ENCODE peak calls at places on chromosomes 3 and 15, in seven cellular contexts. One of them, this sample, is unnamed.

GRCh38 chr3:16801698-16802097 is 83.1 kb upstream of the PLCL2 start:
- DNase-seq in HCT116: no peak
- DNase-seq in GM12878: no peak
- DNase-seq in SK-N-SH: peak; percentile 13
- DNase-seq in HepG2: no peak
- DNase-seq in K562: no peak
- DNase-seq in H1: no peak
- DNase-seq in this sample: no peak

GRCh38 chr3:24829632-24830229 is 335.1 kb upstream of the THRB start:
- DNase-seq in HCT116: no peak
- DNase-seq in GM12878: no peak
- DNase-seq in SK-N-SH: peak; percentile 67
- DNase-seq in HepG2: no peak
- DNase-seq in K562: no peak
- DNase-seq in H1: no peak
- DNase-seq in this sample: peak; percentile 57

GRCh38 chr15:59543721-59544547 is 67.6 kb upstream of the GCNT3 start:
- DNase-seq in HCT116: no peak
- DNase-seq in GM12878: peak; percentile 78
- DNase-seq in SK-N-SH: no peak
- DNase-seq in HepG2: no peak
- DNase-seq in K562: peak; percentile 8
- DNase-seq in H1: no peak
- DNase-seq in this sample: no peak

GRCh38 chr15:62758126-62758951 is 284.2 kb upstream of the TPM1 start:
- DNase-seq in HCT116: no peak
- DNase-seq in GM12878: no peak
- DNase-seq in SK-N-SH: peak; percentile 38
- DNase-seq in HepG2: peak; percentile 56
- DNase-seq in K562: no peak
- DNase-seq in H1: no peak
- DNase-seq in this sample: no peak

GRCh38 chr3:114217266-114217665 is 20.1 kb downstream of the ZNF80 start:
- DNase-seq in HCT116: no peak
- DNase-seq in GM12878: no peak
- DNase-seq in SK-N-SH: no peak
- DNase-seq in HepG2: no peak
- DNase-seq in K562: no peak
- DNase-seq in H1: no peak
- DNase-seq in this sample: no peak

GRCh38 chr15:59298255-59298856 is 74.3 kb downstream of the MYO1E start:
- DNase-seq in HCT116: peak; percentile 78
- DNase-seq in GM12878: peak; percentile 99
- DNase-seq in SK-N-SH: no peak
- DNase-seq in HepG2: no peak
- DNase-seq in K562: no peak
- DNase-seq in H1: no peak
- DNase-seq in this sample: no peak

GRCh38 chr3:35772364-35773009 is 133.2 kb downstream of the ARPP21 start:
- DNase-seq in HCT116: no peak
- DNase-seq in GM12878: no peak
- DNase-seq in SK-N-SH: peak; percentile 12
- DNase-seq in HepG2: no peak
- DNase-seq in K562: no peak
- DNase-seq in H1: no peak
- DNase-seq in this sample: no peak

GRCh38 chr3:188006726-188007393 is 147.1 kb upstream of the LPP start:
- DNase-seq in HCT116: no peak
- DNase-seq in GM12878: no peak
- DNase-seq in SK-N-SH: no peak
- DNase-seq in HepG2: no peak
- DNase-seq in K562: no peak
- DNase-seq in H1: no peak
- DNase-seq in this sample: no peak

GRCh38 chr3:72725229-72725628 is 123.0 kb downstream of the SHQ1 start:
- DNase-seq in HCT116: no peak
- DNase-seq in GM12878: no peak
- DNase-seq in SK-N-SH: no peak
- DNase-seq in HepG2: no peak
- DNase-seq in K562: no peak
- DNase-seq in H1: no peak
- DNase-seq in this sample: no peak

GRCh38 chr3:31166249-31166885 is 271.9 kb upstream of the GADL1 start:
- DNase-seq in HCT116: no peak
- DNase-seq in GM12878: no peak
- DNase-seq in SK-N-SH: no peak
- DNase-seq in HepG2: no peak
- DNase-seq in K562: no peak
- DNase-seq in H1: no peak
- DNase-seq in this sample: peak; percentile 28

GRCh38 chr3:151203053-151203420 is at the start of gene GPR171:
- DNase-seq in HCT116: no peak
- DNase-seq in GM12878: peak; percentile 33
- DNase-seq in SK-N-SH: no peak
- DNase-seq in HepG2: no peak
- DNase-seq in K562: no peak
- DNase-seq in H1: no peak
- DNase-seq in this sample: no peak

GRCh38 chr15:91664224-91664836 is 189.2 kb upstream of the SLCO3A1 start:
- DNase-seq in HCT116: no peak
- DNase-seq in GM12878: no peak
- DNase-seq in SK-N-SH: no peak
- DNase-seq in HepG2: no peak
- DNase-seq in K562: no peak
- DNase-seq in H1: no peak
- DNase-seq in this sample: no peak

GRCh38 chr15:91655891-91656290 is 197.6 kb upstream of the SLCO3A1 start:
- DNase-seq in HCT116: no peak
- DNase-seq in GM12878: no peak
- DNase-seq in SK-N-SH: no peak
- DNase-seq in HepG2: no peak
- DNase-seq in K562: no peak
- DNase-seq in H1: no peak
- DNase-seq in this sample: no peak

GRCh38 chr15:91660174-91660649 is 193.3 kb upstream of the SLCO3A1 start:
- DNase-seq in HCT116: no peak
- DNase-seq in GM12878: no peak
- DNase-seq in SK-N-SH: peak; percentile 11
- DNase-seq in HepG2: no peak
- DNase-seq in K562: no peak
- DNase-seq in H1: no peak
- DNase-seq in this sample: no peak
- TF ChIP-seq JUND in HCT116: no peak
- TF ChIP-seq JUND in GM12878: no peak
- TF ChIP-seq JUND in SK-N-SH: no peak
- TF ChIP-seq JUND in HepG2: no peak
- TF ChIP-seq JUND in K562: no peak
- TF ChIP-seq JUND in H1: no peak
- TF ChIP-seq JUND in this sample: no peak

GRCh38 chr15:76107169-76107568 is 47.4 kb downstream of the TMEM266 start:
- DNase-seq in HCT116: no peak
- DNase-seq in GM12878: no peak
- DNase-seq in SK-N-SH: no peak
- DNase-seq in HepG2: no peak
- DNase-seq in K562: no peak
- DNase-seq in H1: no peak
- DNase-seq in this sample: no peak
- TF ChIP-seq JUND in HCT116: no peak
- TF ChIP-seq JUND in GM12878: no peak
- TF ChIP-seq JUND in SK-N-SH: no peak
- TF ChIP-seq JUND in HepG2: no peak
- TF ChIP-seq JUND in K562: no peak
- TF ChIP-seq JUND in H1: no peak
- TF ChIP-seq JUND in this sample: no peak

DNA sequence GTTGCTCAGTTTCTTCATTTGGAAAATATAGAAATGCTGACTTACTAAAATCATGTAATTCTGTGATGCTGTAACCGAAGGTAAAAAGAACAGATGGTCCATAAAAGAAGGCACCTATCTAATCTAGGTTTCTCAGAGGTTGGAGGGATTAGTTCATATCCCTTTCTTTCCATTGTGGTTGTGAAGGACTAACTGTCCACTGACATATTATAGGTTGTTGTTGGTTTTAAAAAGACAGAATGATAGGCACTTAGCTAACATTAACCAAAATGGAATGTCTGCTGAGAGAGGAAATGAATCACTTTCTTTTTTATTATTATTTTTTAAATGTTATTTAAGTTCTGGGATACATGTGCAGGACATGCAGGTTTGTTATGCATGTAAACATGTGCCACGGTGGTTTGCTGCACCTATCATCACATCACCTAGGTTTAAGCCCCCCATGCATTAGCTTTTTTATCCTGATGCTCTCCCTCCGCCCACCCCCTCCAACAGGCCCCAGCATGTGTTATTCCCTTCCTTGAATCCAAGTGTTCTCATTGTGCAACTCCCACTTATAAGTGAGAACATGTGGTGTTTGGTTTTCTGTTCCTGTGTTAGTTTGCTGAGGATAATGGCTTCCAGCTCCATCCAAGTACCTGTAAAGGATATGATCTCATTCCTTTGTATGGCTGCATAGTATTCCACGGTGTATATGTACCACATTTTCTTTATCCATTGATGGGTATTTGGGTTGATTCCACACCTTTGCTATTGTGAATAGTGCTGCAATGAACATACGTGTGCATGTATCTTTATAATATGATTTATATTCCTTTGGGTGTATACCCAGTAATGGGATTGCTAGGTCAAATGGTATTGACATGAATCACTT is 45.8 kb downstream of the ALDH1A2 start:
- DNase-seq in HCT116: no peak
- DNase-seq in GM12878: no peak
- DNase-seq in SK-N-SH: no peak
- DNase-seq in HepG2: no peak
- DNase-seq in K562: no peak
- DNase-seq in H1: no peak
- DNase-seq in this sample: no peak
- TF ChIP-seq JUND in HCT116: no peak
- TF ChIP-seq JUND in GM12878: no peak
- TF ChIP-seq JUND in SK-N-SH: no peak
- TF ChIP-seq JUND in HepG2: no peak
- TF ChIP-seq JUND in K562: no peak
- TF ChIP-seq JUND in H1: no peak
- TF ChIP-seq JUND in this sample: no peak

GRCh38 chr3:123084192-123084591 is 17.4 kb downstream of the PDIA5 start:
- DNase-seq in HCT116: no peak
- DNase-seq in GM12878: no peak
- DNase-seq in SK-N-SH: no peak
- DNase-seq in HepG2: peak; percentile 9
- DNase-seq in K562: peak; percentile 27
- DNase-seq in H1: no peak
- DNase-seq in this sample: no peak
- TF ChIP-seq JUND in HCT116: no peak
- TF ChIP-seq JUND in GM12878: no peak
- TF ChIP-seq JUND in SK-N-SH: no peak
- TF ChIP-seq JUND in HepG2: no peak
- TF ChIP-seq JUND in K562: no peak
- TF ChIP-seq JUND in H1: no peak
- TF ChIP-seq JUND in this sample: no peak

DNA sequence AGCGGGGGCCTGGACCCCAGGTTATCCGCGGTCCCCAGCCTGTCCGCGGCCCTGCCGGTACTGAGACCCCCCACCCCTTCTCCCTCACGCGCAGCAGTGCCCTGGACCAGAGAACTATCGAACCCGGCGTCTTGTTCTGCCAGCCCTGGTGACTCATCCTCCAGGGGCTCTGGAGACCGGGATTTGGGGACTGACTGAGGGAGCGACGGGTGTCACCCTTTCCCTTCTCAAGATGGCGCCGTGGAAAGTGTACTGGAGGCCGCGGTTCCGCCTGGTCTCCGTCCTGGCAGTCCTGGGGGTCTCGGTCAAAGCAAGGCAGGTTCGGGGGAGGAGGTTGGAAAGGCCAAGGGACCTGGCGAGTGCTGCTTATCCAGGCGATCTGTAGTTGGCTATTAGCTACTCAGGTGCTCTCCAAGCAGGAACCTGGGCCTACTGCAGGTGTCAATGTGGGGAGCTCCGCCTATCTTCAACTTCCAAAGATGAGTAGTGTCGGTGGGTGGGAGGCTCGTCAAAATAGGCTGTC is 713 bp downstream of the RAB5A start:
- DNase-seq in HCT116: peak; percentile 18
- DNase-seq in GM12878: no peak
- DNase-seq in SK-N-SH: peak; percentile 65
- DNase-seq in HepG2: peak; percentile 42
- DNase-seq in K562: peak; percentile 66
- DNase-seq in H1: peak; percentile 15
- DNase-seq in this sample: no peak
- TF ChIP-seq JUND in HCT116: no peak
- TF ChIP-seq JUND in GM12878: no peak
- TF ChIP-seq JUND in SK-N-SH: no peak
- TF ChIP-seq JUND in HepG2: peak; percentile 37
- TF ChIP-seq JUND in K562: peak; percentile 84
- TF ChIP-seq JUND in H1: peak; percentile 62
- TF ChIP-seq JUND in this sample: no peak

GRCh38 chr3:50246517-50246954 is 10.5 kb downstream of the GNAI2 start:
- DNase-seq in HCT116: peak; percentile 81
- DNase-seq in GM12878: no peak
- DNase-seq in SK-N-SH: peak; percentile 50
- DNase-seq in HepG2: no peak
- DNase-seq in K562: peak; percentile 67
- DNase-seq in H1: no peak
- DNase-seq in this sample: no peak

GRCh38 chr3:50243552-50243895 is 7.5 kb downstream of the GNAI2 start:
- DNase-seq in HCT116: no peak
- DNase-seq in GM12878: no peak
- DNase-seq in SK-N-SH: no peak
- DNase-seq in HepG2: no peak
- DNase-seq in K562: no peak
- DNase-seq in H1: no peak
- DNase-seq in this sample: no peak

GRCh38 chr3:50245831-50246516 is 10.0 kb downstream of the GNAI2 start:
- DNase-seq in HCT116: no peak
- DNase-seq in GM12878: no peak
- DNase-seq in SK-N-SH: peak; percentile 95
- DNase-seq in HepG2: no peak
- DNase-seq in K562: peak; percentile 86
- DNase-seq in H1: no peak
- DNase-seq in this sample: no peak

GRCh38 chr3:50242778-50243551 is 7.0 kb downstream of the GNAI2 start:
- DNase-seq in HCT116: no peak
- DNase-seq in GM12878: no peak
- DNase-seq in SK-N-SH: no peak
- DNase-seq in HepG2: no peak
- DNase-seq in K562: no peak
- DNase-seq in H1: no peak
- DNase-seq in this sample: no peak

GRCh38 chr3:50245251-50245745 is 9.3 kb downstream of the GNAI2 start:
- DNase-seq in HCT116: no peak
- DNase-seq in GM12878: no peak
- DNase-seq in SK-N-SH: no peak
- DNase-seq in HepG2: no peak
- DNase-seq in K562: no peak
- DNase-seq in H1: no peak
- DNase-seq in this sample: no peak
- TF ChIP-seq JUND in HCT116: no peak
- TF ChIP-seq JUND in GM12878: no peak
- TF ChIP-seq JUND in SK-N-SH: no peak
- TF ChIP-seq JUND in HepG2: no peak
- TF ChIP-seq JUND in K562: no peak
- TF ChIP-seq JUND in H1: no peak
- TF ChIP-seq JUND in this sample: no peak